ENCODE peak calls at places on chromosomes 11 and 22, in nine cellular contexts. L, D, M, U, R, J, X, Y and C are unnamed samples. For H3K4me1, the result is how much of the 10 kb centered on the place peaks cover.

GRCh38 chr11:126489791-126490190 is 134.3 kb downstream of the ST3GAL4 start:
- DNase-seq in L (no peak), D (no peak), M (no peak), U (no peak), R (no peak), J (no peak), X (no peak), Y (no peak), C (no peak)

GRCh38 chr11:119726585-119727522 is 2.1 kb downstream of the NECTIN1 start:
- DNase-seq in L (no peak), D (no peak), M (no peak), U (no peak), R (no peak), J (peak), X (no peak), Y (no peak), C (no peak)

GRCh38 chr22:31748490-31748889 is 1.4 kb downstream of the PRR14L start:
- DNase-seq in L (no peak), D (no peak), M (no peak), U (no peak), R (peak), J (peak), X (no peak), Y (no peak), C (no peak)

GRCh38 chr11:42770444-42771065 is 541.2 kb upstream of the API5 start:
- DNase-seq in L (no peak), D (no peak), M (peak), U (no peak), R (peak), J (peak), X (no peak), Y (peak), C (peak)

GRCh38 chr22:23237201-23237798 is 57.0 kb downstream of the BCR start:
- DNase-seq in L (no peak), D (peak), M (no peak), U (peak), R (no peak), J (peak), X (peak), Y (no peak), C (peak)

GRCh38 chr11:99671808-99672409 is 651.2 kb downstream of the CNTN5 start:
- DNase-seq in L (no peak), D (no peak), M (no peak), U (no peak), R (no peak), J (no peak), X (no peak), Y (no peak), C (no peak)

GRCh38 chr11:62611705-62612365 is 740 bp downstream of the EML3 start:
- DNase-seq in L (peak), D (peak), M (no peak), U (peak), R (peak), J (peak), X (peak), Y (peak), C (peak)

GRCh38 chr11:125123947-125124633 is 12.7 kb upstream of the TMEM218 start:
- DNase-seq in L (no peak), D (peak), M (peak), U (peak), R (peak), J (peak), X (peak), Y (peak), C (peak)

GRCh38 chr11:28460348-28460747 is 352.2 kb downstream of the METTL15 start:
- DNase-seq in L (no peak), D (no peak), M (no peak), U (no peak), R (peak), J (no peak), X (no peak), Y (no peak), C (no peak)

GRCh38 chr11:46918778-46919513 is 596 bp upstream of the LRP4 start:
- DNase-seq in L (no peak), D (no peak), M (no peak), U (no peak), R (no peak), J (peak), X (no peak), Y (no peak), C (peak)
- H3K27ac ChIP-seq in L (no peak), D (peak), M (peak), U (no peak), R (no peak), J (no peak), X (peak), Y (peak), C (peak)

GRCh38 chr22:50323900-50324299 is 2.9 kb downstream of the DENND6B start:
- DNase-seq in L (no peak), D (no peak), M (no peak), U (no peak), R (no peak), J (no peak), X (no peak), Y (no peak), C (no peak)

GRCh38 chr22:50326959-50327710 is at the start of gene DENND6B:
- DNase-seq in L (peak), D (peak), M (peak), U (peak), R (peak), J (peak), X (peak), Y (peak), C (peak)

GRCh38 chr22:50327711-50328019 is 853 bp upstream of the DENND6B start:
- DNase-seq in L (no peak), D (no peak), M (no peak), U (no peak), R (no peak), J (peak), X (no peak), Y (no peak), C (no peak)

GRCh38 chr22:50326225-50326958 is 420 bp downstream of the DENND6B start:
- DNase-seq in L (peak), D (no peak), M (no peak), U (no peak), R (no peak), J (no peak), X (no peak), Y (peak), C (no peak)

DNA sequence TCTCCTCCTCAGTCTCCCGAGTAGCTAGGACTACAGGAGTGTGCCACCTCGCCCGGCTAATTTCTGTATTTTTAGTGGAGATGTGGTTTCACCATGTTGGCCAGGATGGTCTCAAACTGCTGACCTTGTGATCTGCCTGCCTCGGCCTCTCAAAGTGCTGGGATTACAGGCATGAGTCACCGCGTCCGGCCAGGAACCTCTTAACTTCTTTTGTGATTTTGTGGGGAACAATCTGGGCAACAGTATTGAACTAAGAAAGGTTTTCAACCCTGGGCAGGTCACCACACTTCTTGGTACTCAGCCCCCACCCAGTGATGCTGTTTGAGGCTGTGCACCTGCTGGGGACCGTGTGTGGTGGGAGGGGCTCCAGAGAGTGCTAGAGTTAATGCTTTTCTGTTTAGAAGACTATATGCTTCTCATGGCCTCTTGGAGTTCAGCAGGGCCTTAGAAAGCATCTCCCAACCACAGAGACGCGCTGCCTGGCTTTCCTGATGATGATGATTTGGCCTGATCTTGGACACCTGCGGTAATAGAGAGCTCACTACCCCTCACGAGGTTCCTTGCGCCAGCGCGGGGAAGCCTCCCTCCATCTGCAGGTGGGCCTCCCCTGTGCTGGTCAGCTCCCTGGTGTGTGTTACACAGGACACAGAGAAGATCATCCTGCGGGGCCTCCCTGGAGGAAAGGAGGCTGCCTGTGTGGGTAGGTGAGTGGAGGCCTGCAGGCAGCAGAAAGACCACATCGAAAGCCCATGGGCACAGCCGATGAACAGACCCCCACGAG is 1.2 kb downstream of the DENND6B start:
- DNase-seq in L (no peak), D (no peak), M (no peak), U (no peak), R (no peak), J (no peak), X (no peak), Y (no peak), C (no peak)
- H3K4me1 ChIP-seq in L (under half), D (under half), M (under half), U (under half), R (under half), J (under half), X (under half), Y (under half), C (under half)

GRCh38 chr22:26479043-26479791 is 4.4 kb downstream of the HPS4 start:
- DNase-seq in L (no peak), D (no peak), M (no peak), U (no peak), R (no peak), J (no peak), X (no peak), Y (no peak), C (no peak)
- H3K4me3 ChIP-seq in L (no peak), D (peak), M (no peak), U (no peak), R (peak), J (no peak), X (peak), Y (no peak), C (peak)

DNA sequence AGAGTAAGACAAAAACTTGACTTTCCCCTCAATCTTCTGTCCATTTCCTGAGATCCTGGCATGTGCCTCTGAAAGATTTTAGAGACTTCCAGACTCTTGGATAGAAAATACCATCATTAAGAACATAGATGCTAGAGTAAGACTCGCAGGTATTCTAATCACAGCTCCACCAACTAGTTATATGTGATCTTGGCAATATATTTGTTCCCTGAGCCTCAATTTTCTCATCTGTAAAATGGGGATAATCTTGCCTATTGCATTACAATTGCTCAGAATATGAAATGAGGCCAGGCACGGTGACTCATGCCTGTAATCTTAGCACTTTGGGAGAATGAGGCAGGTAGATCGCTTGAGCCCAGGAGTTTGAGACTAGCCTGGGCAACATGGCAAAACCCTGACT is 10.7 kb downstream of the RHOG start:
- DNase-seq in L (no peak), D (no peak), M (no peak), U (no peak), R (no peak), J (no peak), X (no peak), Y (no peak), C (no peak)
- H3K27ac ChIP-seq in L (no peak), D (no peak), M (no peak), U (no peak), R (no peak), J (no peak), X (no peak), Y (no peak), C (no peak)